ENCODE peak calls at places on chromosomes 1 and 21, in four cellular contexts. One of them, this sample, is unnamed.

GRCh38 chr1:201719812-201720521 is 109.0 kb upstream of the IPO9 start:
- DNase-seq in thoracic aorta: no peak
- DNase-seq in AG10803: peak
- DNase-seq in HFF-Myc: no peak
- DNase-seq in this sample: peak

GRCh38 chr1:162463021-162463420 is 34.6 kb upstream of the UHMK1 start:
- DNase-seq in HFF-Myc: no peak
- DNase-seq in AG10803: no peak
- DNase-seq in thoracic aorta: no peak
- DNase-seq in this sample: no peak

GRCh38 chr1:85148524-85149250 is 52.1 kb downstream of the SYDE2 start:
- DNase-seq in AG10803: peak
- DNase-seq in thoracic aorta: no peak
- DNase-seq in HFF-Myc: no peak
- DNase-seq in this sample: peak

GRCh38 chr1:192747305-192747704 is 61.5 kb upstream of the RGS2 start:
- DNase-seq in thoracic aorta: no peak
- DNase-seq in HFF-Myc: no peak
- DNase-seq in AG10803: peak
- DNase-seq in this sample: peak

GRCh38 chr1:1302006-1302430 is 5.7 kb downstream of the ACAP3 start:
- DNase-seq in thoracic aorta: no peak
- DNase-seq in AG10803: no peak
- DNase-seq in HFF-Myc: no peak
- DNase-seq in this sample: peak

GRCh38 chr1:11938722-11939526 is 4.4 kb downstream of the PLOD1 start:
- DNase-seq in thoracic aorta: no peak
- DNase-seq in HFF-Myc: no peak
- DNase-seq in AG10803: no peak
- DNase-seq in this sample: peak

GRCh38 chr1:99652881-99653281 is 7.0 kb downstream of the PALMD start:
- DNase-seq in thoracic aorta: no peak
- DNase-seq in AG10803: peak
- DNase-seq in HFF-Myc: no peak
- DNase-seq in this sample: no peak

GRCh38 chr1:7705048-7705907 is 65.8 kb upstream of the VAMP3 start:
- DNase-seq in thoracic aorta: no peak
- DNase-seq in HFF-Myc: no peak
- DNase-seq in AG10803: no peak
- DNase-seq in this sample: no peak

GRCh38 chr1:218617986-218618385 is 272.9 kb downstream of the TGFB2 start:
- DNase-seq in AG10803: peak
- DNase-seq in thoracic aorta: no peak
- DNase-seq in HFF-Myc: no peak
- DNase-seq in this sample: no peak

GRCh38 chr1:22328331-22329170 is 123.1 kb upstream of the ZBTB40 start:
- DNase-seq in AG10803: no peak
- DNase-seq in HFF-Myc: no peak
- DNase-seq in thoracic aorta: no peak
- DNase-seq in this sample: no peak

GRCh38 chr1:2091611-2092604 is 41.7 kb downstream of the PRKCZ start:
- DNase-seq in AG10803: peak
- DNase-seq in HFF-Myc: no peak
- DNase-seq in thoracic aorta: no peak
- DNase-seq in this sample: peak

GRCh38 chr1:20640183-20640597 is 6.9 kb downstream of the PINK1 start:
- DNase-seq in HFF-Myc: peak
- DNase-seq in thoracic aorta: no peak
- DNase-seq in AG10803: peak
- DNase-seq in this sample: peak

GRCh38 chr1:229430761-229431269 is 3.1 kb downstream of the ACTA1 start:
- DNase-seq in HFF-Myc: no peak
- DNase-seq in AG10803: peak
- DNase-seq in thoracic aorta: no peak
- DNase-seq in this sample: peak

GRCh38 chr1:238562376-238562775 is 671.7 kb upstream of the ZP4 start:
- DNase-seq in AG10803: peak
- DNase-seq in thoracic aorta: no peak
- DNase-seq in HFF-Myc: no peak
- DNase-seq in this sample: no peak

GRCh38 chr1:26468911-26469310 is 3.3 kb upstream of the HMGN2 start:
- DNase-seq in HFF-Myc: no peak
- DNase-seq in AG10803: no peak
- DNase-seq in thoracic aorta: no peak
- DNase-seq in this sample: no peak

GRCh38 chr1:13517193-13517812 is 3.5 kb upstream of the LRRC38 start:
- DNase-seq in thoracic aorta: no peak
- DNase-seq in HFF-Myc: no peak
- DNase-seq in AG10803: no peak
- DNase-seq in this sample: no peak

GRCh38 chr1:87598429-87598828 is 269.7 kb downstream of the LMO4 start:
- DNase-seq in HFF-Myc: no peak
- DNase-seq in thoracic aorta: no peak
- DNase-seq in AG10803: no peak
- DNase-seq in this sample: no peak

GRCh38 chr1:198937231-198938031 is 298.6 kb downstream of the PTPRC start:
- DNase-seq in thoracic aorta: no peak
- DNase-seq in AG10803: peak
- DNase-seq in HFF-Myc: peak
- DNase-seq in this sample: peak

GRCh38 chr1:231584117-231584516 is 42.5 kb upstream of the DISC1 start:
- DNase-seq in thoracic aorta: no peak
- DNase-seq in HFF-Myc: no peak
- DNase-seq in AG10803: peak
- DNase-seq in this sample: peak

GRCh38 chr1:231359113-231359512 is 21.0 kb downstream of the SPRTN start:
- DNase-seq in AG10803: peak
- DNase-seq in HFF-Myc: peak
- DNase-seq in thoracic aorta: no peak
- DNase-seq in this sample: peak

DNA sequence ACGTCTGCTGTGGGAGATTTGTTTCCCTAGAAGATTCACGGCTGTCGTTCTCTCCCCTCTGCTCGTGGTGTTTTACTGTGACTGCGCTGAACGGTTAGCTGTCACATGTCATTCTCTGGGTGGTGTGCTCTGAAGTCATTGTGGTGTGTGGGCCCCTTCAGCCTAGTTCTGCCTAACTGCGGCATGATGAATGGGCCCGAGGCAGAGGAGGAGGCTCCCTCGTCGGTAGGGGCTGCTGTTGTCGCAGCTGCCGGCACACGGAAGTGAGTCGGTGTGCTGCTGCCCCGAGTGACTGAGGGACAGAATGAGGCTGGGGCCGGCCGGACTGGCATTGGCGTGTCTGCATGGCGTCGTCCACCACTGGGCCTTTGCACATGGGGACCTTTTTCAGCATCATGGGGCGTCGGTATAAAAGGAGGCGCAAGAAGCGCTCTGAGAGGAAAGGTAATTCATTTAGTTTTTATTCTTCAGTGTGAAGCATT is 77.9 kb downstream of the ADARB1 start:
- DNase-seq in AG10803: no peak
- DNase-seq in thoracic aorta: no peak
- DNase-seq in HFF-Myc: no peak
- DNase-seq in this sample: no peak
- H3K4me3 ChIP-seq in AG10803: no peak
- H3K4me3 ChIP-seq in thoracic aorta: peak
- H3K4me3 ChIP-seq in HFF-Myc: no peak
- H3K4me3 ChIP-seq in this sample: no peak

GRCh38 chr1:215529571-215529970 is 37.5 kb upstream of the KCTD3 start:
- DNase-seq in thoracic aorta: no peak
- DNase-seq in AG10803: no peak
- DNase-seq in HFF-Myc: no peak
- DNase-seq in this sample: no peak

GRCh38 chr1:215523906-215524305 is 43.2 kb upstream of the KCTD3 start:
- DNase-seq in HFF-Myc: no peak
- DNase-seq in AG10803: peak
- DNase-seq in thoracic aorta: no peak
- DNase-seq in this sample: no peak

GRCh38 chr1:215529111-215529510 is 38.0 kb upstream of the KCTD3 start:
- DNase-seq in HFF-Myc: no peak
- DNase-seq in thoracic aorta: no peak
- DNase-seq in AG10803: peak
- DNase-seq in this sample: no peak

GRCh38 chr1:215526147-215526845 is 40.8 kb upstream of the KCTD3 start:
- DNase-seq in AG10803: peak
- DNase-seq in HFF-Myc: no peak
- DNase-seq in thoracic aorta: no peak
- DNase-seq in this sample: no peak

DNA sequence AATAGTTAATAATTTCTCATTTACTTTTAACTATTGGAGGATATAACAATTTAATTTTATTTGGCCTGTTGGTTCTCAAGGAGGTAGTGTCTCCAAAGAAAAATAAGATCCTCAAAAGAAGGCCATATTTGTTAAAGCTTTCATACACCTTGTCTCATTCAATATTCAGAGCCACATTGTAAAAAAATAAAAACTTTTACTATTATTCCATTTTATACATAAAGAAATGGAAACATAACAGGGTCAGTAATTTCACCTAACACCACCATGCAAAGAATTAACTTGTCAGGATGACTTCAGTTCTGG is 40.3 kb upstream of the KCTD3 start:
- DNase-seq in HFF-Myc: no peak
- DNase-seq in thoracic aorta: no peak
- DNase-seq in AG10803: no peak
- DNase-seq in this sample: no peak
- TF ChIP-seq CTCF in HFF-Myc: no peak
- TF ChIP-seq CTCF in thoracic aorta: no peak
- TF ChIP-seq CTCF in AG10803: no peak
- TF ChIP-seq CTCF in this sample: no peak

GRCh38 chr1:16011936-16012589 is 5.8 kb downstream of the HSPB7 start:
- DNase-seq in HFF-Myc: no peak
- DNase-seq in thoracic aorta: no peak
- DNase-seq in AG10803: no peak
- DNase-seq in this sample: peak

GRCh38 chr1:16010837-16011236 is 6.8 kb downstream of the SRARP start:
- DNase-seq in AG10803: no peak
- DNase-seq in thoracic aorta: no peak
- DNase-seq in HFF-Myc: no peak
- DNase-seq in this sample: peak

GRCh38 chr1:16013908-16014258 is 4.0 kb downstream of the HSPB7 start:
- DNase-seq in HFF-Myc: no peak
- DNase-seq in AG10803: no peak
- DNase-seq in thoracic aorta: no peak
- DNase-seq in this sample: peak

GRCh38 chr1:16013220-16013907 is 4.5 kb downstream of the HSPB7 start:
- DNase-seq in thoracic aorta: peak
- DNase-seq in AG10803: peak
- DNase-seq in HFF-Myc: no peak
- DNase-seq in this sample: peak

GRCh38 chr1:16012590-16013219 is 5.1 kb downstream of the HSPB7 start:
- DNase-seq in HFF-Myc: no peak
- DNase-seq in thoracic aorta: peak
- DNase-seq in AG10803: peak
- DNase-seq in this sample: peak
- H3K4me3 ChIP-seq in HFF-Myc: peak
- H3K4me3 ChIP-seq in thoracic aorta: peak
- H3K4me3 ChIP-seq in AG10803: peak
- H3K4me3 ChIP-seq in this sample: peak

GRCh38 chr1:10398734-10399486 is at the start of gene PGD:
- DNase-seq in thoracic aorta: peak
- DNase-seq in AG10803: peak
- DNase-seq in HFF-Myc: peak
- DNase-seq in this sample: peak
- TF ChIP-seq CTCF in thoracic aorta: no peak
- TF ChIP-seq CTCF in AG10803: no peak
- TF ChIP-seq CTCF in HFF-Myc: no peak
- TF ChIP-seq CTCF in this sample: no peak

DNA sequence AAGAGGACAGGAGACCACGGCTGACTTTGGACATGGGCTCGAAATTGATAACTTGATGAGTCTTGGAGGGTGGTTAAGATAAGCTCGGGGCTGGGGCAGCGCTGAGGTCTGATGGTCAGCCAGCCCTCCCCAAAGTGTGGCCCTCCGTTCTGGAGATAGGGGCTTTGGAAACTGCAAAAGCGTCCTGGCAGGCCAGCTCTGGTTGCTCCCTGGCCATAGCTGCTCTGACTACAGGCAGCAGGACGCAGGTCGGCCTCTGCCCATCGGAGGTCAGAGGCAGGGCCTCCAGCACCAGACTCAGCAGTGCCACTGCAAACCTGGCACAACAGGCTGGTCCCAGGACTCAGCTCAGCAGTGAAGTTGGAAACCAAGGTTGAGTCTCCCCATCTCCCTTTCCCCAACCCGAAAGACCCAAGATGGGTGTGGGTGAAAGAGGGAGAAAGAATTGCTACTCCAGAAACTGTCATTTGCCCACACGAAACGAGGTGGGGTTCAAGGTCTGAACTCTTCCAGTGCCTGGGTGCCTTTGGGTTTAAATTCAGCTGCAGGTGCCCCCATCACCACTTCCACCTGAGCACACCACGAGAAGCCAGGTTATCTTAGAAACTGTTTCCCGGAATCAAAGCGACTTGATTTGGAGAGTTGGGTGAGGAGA is 4.8 kb downstream of the SIM2 start:
- DNase-seq in HFF-Myc: no peak
- DNase-seq in thoracic aorta: no peak
- DNase-seq in AG10803: no peak
- DNase-seq in this sample: peak
- H3K4me3 ChIP-seq in HFF-Myc: no peak
- H3K4me3 ChIP-seq in thoracic aorta: no peak
- H3K4me3 ChIP-seq in AG10803: no peak
- H3K4me3 ChIP-seq in this sample: no peak

GRCh38 chr1:154999651-155000474 is 2.7 kb upstream of the ZBTB7B start:
- DNase-seq in HFF-Myc: no peak
- DNase-seq in thoracic aorta: no peak
- DNase-seq in AG10803: no peak
- DNase-seq in this sample: peak
- TF ChIP-seq CTCF in HFF-Myc: no peak
- TF ChIP-seq CTCF in thoracic aorta: no peak
- TF ChIP-seq CTCF in AG10803: no peak
- TF ChIP-seq CTCF in this sample: no peak

This sample was measured in osteoblast.